ENCODE peak calls at places on chromosomes 4 and X, in seven cellular contexts. B is IMR-90, I is GM13976, G is mucosa of descending colon, A is left lung, P is A549, N is A673. Z is an unnamed sample.

GRCh38 chr4:6953751-6954380 is 44.2 kb downstream of the TBC1D14 start:
- DNase-seq in B (peak), I (no peak), G (peak), A (peak), P (no peak), N (peak), Z (no peak)

GRCh38 chr4:138243369-138243768 is 1.2 kb upstream of the SLC7A11 start:
- DNase-seq in B (no peak), I (no peak), G (no peak), A (no peak), P (no peak), N (no peak), Z (no peak)

GRCh38 chrX:55579115-55579514 is 44.1 kb upstream of the FOXR2 start:
- DNase-seq in B (no peak), I (no peak), G (no peak), A (no peak), P (no peak), N (no peak), Z (no peak)

GRCh38 chrX:29535212-29536162 is 679.9 kb upstream of the MAGEB2 start:
- DNase-seq in B (peak), I (no peak), G (no peak), A (no peak), P (peak), N (no peak), Z (no peak)

GRCh38 chrX:57134702-57135101 is 2.5 kb downstream of the SPIN2A start:
- DNase-seq in B (no peak), I (no peak), G (no peak), A (no peak), P (no peak), N (no peak), Z (no peak)

GRCh38 chr4:94814237-94814636 is 56.5 kb downstream of the BMPR1B start:
- DNase-seq in B (peak), I (no peak), G (no peak), A (no peak), P (no peak), N (no peak), Z (no peak)

GRCh38 chrX:135194684-135195083 is 23.5 kb upstream of the CT55 start:
- DNase-seq in B (no peak), I (no peak), G (peak), A (no peak), P (no peak), N (peak), Z (no peak)

GRCh38 chr4:173748353-173748752 is 218.3 kb upstream of the HAND2 start:
- DNase-seq in B (peak), I (no peak), G (no peak), A (no peak), P (no peak), N (peak), Z (no peak)

GRCh38 chrX:19799319-19800182 is 87.8 kb downstream of the SH3KBP1 start:
- DNase-seq in B (peak), I (no peak), G (no peak), A (no peak), P (no peak), N (no peak), Z (no peak)

GRCh38 chr4:183118141-183118540 is 19.1 kb downstream of the WWC2 start:
- DNase-seq in B (no peak), I (no peak), G (no peak), A (no peak), P (no peak), N (no peak), Z (no peak)

GRCh38 chr4:67087897-67088296 is 457.4 kb downstream of the CENPC start:
- DNase-seq in B (no peak), I (peak), G (no peak), A (no peak), P (no peak), N (peak), Z (no peak)

GRCh38 chr4:78363031-78363430 is 188.5 kb upstream of the ANXA3 start:
- DNase-seq in B (no peak), I (no peak), G (no peak), A (no peak), P (no peak), N (no peak), Z (no peak)

GRCh38 chr4:8391972-8392371 is 48.6 kb downstream of the ACOX3 start:
- DNase-seq in B (peak), I (peak), G (no peak), A (no peak), P (no peak), N (peak), Z (no peak)

GRCh38 chr4:152605641-152606304 is 69.9 kb upstream of the FBXW7 start:
- DNase-seq in B (peak), I (no peak), G (no peak), A (no peak), P (no peak), N (peak), Z (no peak)

GRCh38 chrX:7552758-7553157 is 290.2 kb upstream of the VCX start:
- DNase-seq in B (no peak), I (no peak), G (no peak), A (no peak), P (no peak), N (no peak), Z (no peak)

GRCh38 chr4:13866881-13867280 is 239.4 kb upstream of the BOD1L1 start:
- DNase-seq in B (peak), I (no peak), G (no peak), A (no peak), P (no peak), N (no peak), Z (no peak)

GRCh38 chr4:123621072-123621705 is 224.6 kb downstream of the SPRY1 start:
- DNase-seq in B (no peak), I (no peak), G (no peak), A (no peak), P (no peak), N (no peak), Z (no peak)

GRCh38 chr4:123619895-123620294 is 223.3 kb downstream of the SPRY1 start:
- DNase-seq in B (no peak), I (no peak), G (no peak), A (no peak), P (no peak), N (no peak), Z (no peak)

GRCh38 chr4:123623611-123624010 is 227.0 kb downstream of the SPRY1 start:
- DNase-seq in B (no peak), I (no peak), G (no peak), A (no peak), P (no peak), N (no peak), Z (no peak)

GRCh38 chr4:123624959-123625358 is 228.4 kb downstream of the SPRY1 start:
- DNase-seq in B (no peak), I (no peak), G (no peak), A (no peak), P (no peak), N (no peak), Z (no peak)

DNA sequence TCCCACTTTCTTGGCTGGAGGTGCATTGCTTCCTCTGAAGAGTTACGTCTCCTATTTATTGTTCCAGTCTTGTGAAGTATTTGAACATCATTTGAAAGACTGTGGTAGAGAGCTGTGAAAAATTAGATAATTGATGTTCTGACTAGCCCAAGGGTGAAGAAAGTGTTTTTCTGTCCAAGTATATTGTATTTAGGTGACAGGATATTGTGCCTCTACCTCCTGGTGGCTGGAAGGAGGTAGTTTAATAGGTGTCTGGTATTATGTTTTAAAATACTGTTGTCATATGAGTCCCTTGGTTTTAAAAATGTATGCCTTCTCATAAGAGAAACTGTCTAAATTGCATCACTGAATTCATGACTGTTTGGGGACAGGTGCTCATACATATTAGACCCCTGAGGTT is 226.0 kb downstream of the SPRY1 start:
- DNase-seq in B (no peak), I (no peak), G (no peak), A (no peak), P (no peak), N (no peak), Z (no peak)
- TF ChIP-seq CTCF in B (no peak), I (no peak), G (no peak), A (no peak), P (no peak), N (no peak), Z (no peak)

DNA sequence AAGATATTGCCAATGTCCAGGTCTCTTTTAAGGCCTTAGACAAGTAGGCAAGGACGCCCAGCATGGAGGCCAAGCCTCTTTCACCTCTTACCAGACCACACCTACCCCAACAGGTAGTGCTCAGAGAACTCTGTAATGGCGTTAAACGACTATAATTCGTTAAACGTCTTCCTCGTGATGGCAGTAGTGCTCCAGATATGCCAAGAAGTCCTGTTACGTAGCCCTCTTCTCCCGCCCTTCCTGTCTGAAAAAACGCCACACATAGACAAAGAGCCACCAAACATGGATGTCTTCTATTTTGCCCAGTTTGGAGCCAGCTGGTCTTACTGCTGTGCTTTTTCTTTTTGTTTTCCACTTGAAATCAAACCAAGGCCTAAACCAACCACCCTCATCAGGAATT is 190.7 kb downstream of the OR13H1 start:
- DNase-seq in B (peak), I (no peak), G (no peak), A (peak), P (no peak), N (no peak), Z (no peak)
- TF ChIP-seq CTCF in B (peak), I (no peak), G (no peak), A (no peak), P (no peak), N (no peak), Z (no peak)

GRCh38 chrX:74383611-74384010 is 37.7 kb upstream of the SLC16A2 start:
- DNase-seq in B (peak), I (peak), G (no peak), A (no peak), P (peak), N (peak), Z (no peak)
- TF ChIP-seq CTCF in B (peak), I (peak), G (no peak), A (no peak), P (peak), N (peak), Z (no peak)

GRCh38 chr4:86522349-86522748 is 71.8 kb upstream of the PTPN13 start:
- DNase-seq in B (no peak), I (no peak), G (no peak), A (no peak), P (no peak), N (no peak), Z (no peak)
- TF ChIP-seq CTCF in B (peak), I (peak), G (no peak), A (no peak), P (no peak), N (peak), Z (no peak)

GRCh38 chrX:17323397-17323796 is 51.6 kb upstream of the NHS start:
- DNase-seq in B (no peak), I (no peak), G (no peak), A (no peak), P (no peak), N (no peak), Z (no peak)
- TF ChIP-seq CTCF in B (no peak), I (no peak), G (no peak), A (no peak), P (no peak), N (peak), Z (no peak)

GRCh38 chr4:61740950-61741638 is 541.0 kb downstream of the ADGRL3 start:
- DNase-seq in B (no peak), I (no peak), G (no peak), A (no peak), P (no peak), N (no peak), Z (no peak)
- TF ChIP-seq CTCF in B (no peak), I (no peak), G (no peak), A (no peak), P (no peak), N (no peak), Z (no peak)

GRCh38 chrX:130091976-130092522 is 18.2 kb downstream of the ELF4 start:
- DNase-seq in B (no peak), I (peak), G (peak), A (peak), P (no peak), N (no peak), Z (no peak)
- TF ChIP-seq CTCF in B (no peak), I (no peak), G (no peak), A (no peak), P (no peak), N (no peak), Z (no peak)

GRCh38 chrX:131827935-131828334 is 195.2 kb upstream of the STK26 start:
- DNase-seq in B (no peak), I (no peak), G (no peak), A (no peak), P (no peak), N (peak), Z (no peak)
- TF ChIP-seq CTCF in B (peak), I (peak), G (no peak), A (no peak), P (no peak), N (peak), Z (no peak)

Z was measured in mesothelial cell of epicardium.